ENCODE peak calls at places on chromosomes 11 and 22, in seven cellular contexts. X is lower lobe of right lung, M is neuronal stem cell, B is mesenchymal stem cell, J is Peyer's patch, G is neural progenitor cell, O is heart left ventricle. Q is an unnamed sample. For H3K4me1 and H3K36me3, the result is how much of the 10 kb centered on the place peaks cover.

GRCh38 chr11:110125632-110126031 is 32.4 kb downstream of the ZC3H12C start:
- DNase-seq in X (no peak), M (no peak), B (peak), J (no peak), G (no peak), O (no peak), Q (no peak)

GRCh38 chr11:697811-698311 is 2.2 kb downstream of the TMEM80 start:
- DNase-seq in X (no peak), M (no peak), B (peak), J (no peak), G (no peak), O (no peak), Q (no peak)

GRCh38 chr11:48019230-48019584 is 38.8 kb downstream of the PTPRJ start:
- DNase-seq in X (no peak), M (peak), B (no peak), J (no peak), G (peak), O (no peak), Q (no peak)

GRCh38 chr11:123180574-123180973 is 14.5 kb downstream of the CLMP start:
- DNase-seq in X (no peak), M (no peak), B (no peak), J (no peak), G (no peak), O (no peak), Q (no peak)

GRCh38 chr11:16897460-16898061 is 116.7 kb downstream of the PLEKHA7 start:
- DNase-seq in X (no peak), M (peak), B (no peak), J (no peak), G (peak), O (no peak), Q (no peak)

GRCh38 chr11:94888204-94888603 is 85.2 kb downstream of the CWC15 start:
- DNase-seq in X (no peak), M (no peak), B (no peak), J (no peak), G (no peak), O (no peak), Q (no peak)

GRCh38 chr22:27531782-27532530 is 269.6 kb downstream of the MN1 start:
- DNase-seq in X (no peak), M (no peak), B (peak), J (no peak), G (no peak), O (no peak), Q (no peak)

GRCh38 chr22:42993651-42994275 is 21.2 kb downstream of the PACSIN2 start:
- DNase-seq in X (no peak), M (no peak), B (peak), J (no peak), G (no peak), O (no peak), Q (no peak)

GRCh38 chr11:76629853-76630599 is 40.5 kb downstream of the LRRC32 start:
- DNase-seq in X (peak), M (no peak), B (no peak), J (no peak), G (no peak), O (peak), Q (no peak)

GRCh38 chr11:19861171-19861570 is 148.5 kb downstream of the NAV2 start:
- DNase-seq in X (no peak), M (no peak), B (no peak), J (no peak), G (no peak), O (no peak), Q (no peak)

DNA sequence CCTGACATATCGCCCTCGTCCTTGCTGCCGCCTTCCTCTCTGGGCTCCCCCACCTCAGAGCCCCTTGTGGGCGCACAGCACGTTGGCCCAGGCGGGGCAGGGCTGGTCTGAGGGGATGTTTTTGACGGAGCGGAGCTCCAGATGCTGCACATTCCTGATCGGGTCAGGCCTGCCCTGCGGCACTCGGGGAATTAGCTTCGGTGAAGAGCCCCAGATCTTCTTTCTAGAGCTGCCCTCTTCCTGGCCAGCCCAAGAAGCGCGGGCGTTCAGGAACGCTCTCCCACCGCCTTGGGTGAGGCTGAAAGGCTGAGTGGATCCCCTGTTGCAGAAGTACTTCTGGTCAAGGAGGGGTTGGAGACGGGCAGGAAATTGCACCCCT is 12.1 kb downstream of the YPEL4 start:
- DNase-seq in X (no peak), M (no peak), B (peak), J (no peak), G (peak), O (no peak), Q (no peak)
- H3K4me3 ChIP-seq in X (peak), M (peak), B (peak), J (peak), G (peak), O (peak), Q (peak)

DNA sequence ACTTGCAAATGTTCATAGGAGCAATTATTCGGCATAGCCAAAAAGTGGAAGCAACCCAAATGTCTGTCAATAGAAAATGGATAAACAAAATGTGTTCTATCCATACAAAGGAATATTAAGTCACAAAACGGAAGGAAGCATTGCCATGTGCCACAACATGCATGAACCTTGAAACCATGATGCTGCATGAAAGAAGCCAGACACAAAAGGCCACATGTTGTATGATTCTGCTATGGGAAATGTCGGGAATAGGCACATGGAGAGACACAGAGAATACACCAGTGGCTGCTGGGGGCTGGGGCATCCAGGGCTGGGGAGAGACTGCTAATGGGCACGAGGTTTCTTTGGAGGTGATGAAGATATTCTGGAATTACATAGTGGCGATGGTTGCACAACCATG is 6.1 kb upstream of the OSM start:
- DNase-seq in X (no peak), M (no peak), B (no peak), J (no peak), G (no peak), O (no peak), Q (no peak)
- H3K4me1 ChIP-seq in X (under half), M (under half), B (under half), J (under half), G (under half), O (under half), Q (under half)

GRCh38 chr22:19057999-19058491 is 64.2 kb downstream of the DGCR2 start:
- DNase-seq in X (peak), M (no peak), B (no peak), J (no peak), G (no peak), O (no peak), Q (no peak)

GRCh38 chr22:19060356-19061009 is 61.7 kb downstream of the DGCR2 start:
- DNase-seq in X (peak), M (no peak), B (peak), J (no peak), G (no peak), O (no peak), Q (no peak)

GRCh38 chr22:19061471-19062138 is 60.6 kb downstream of the DGCR2 start:
- DNase-seq in X (peak), M (no peak), B (no peak), J (no peak), G (no peak), O (no peak), Q (no peak)

GRCh38 chr22:19058713-19059451 is 63.3 kb downstream of the DGCR2 start:
- DNase-seq in X (peak), M (no peak), B (no peak), J (no peak), G (no peak), O (no peak), Q (no peak)

DNA sequence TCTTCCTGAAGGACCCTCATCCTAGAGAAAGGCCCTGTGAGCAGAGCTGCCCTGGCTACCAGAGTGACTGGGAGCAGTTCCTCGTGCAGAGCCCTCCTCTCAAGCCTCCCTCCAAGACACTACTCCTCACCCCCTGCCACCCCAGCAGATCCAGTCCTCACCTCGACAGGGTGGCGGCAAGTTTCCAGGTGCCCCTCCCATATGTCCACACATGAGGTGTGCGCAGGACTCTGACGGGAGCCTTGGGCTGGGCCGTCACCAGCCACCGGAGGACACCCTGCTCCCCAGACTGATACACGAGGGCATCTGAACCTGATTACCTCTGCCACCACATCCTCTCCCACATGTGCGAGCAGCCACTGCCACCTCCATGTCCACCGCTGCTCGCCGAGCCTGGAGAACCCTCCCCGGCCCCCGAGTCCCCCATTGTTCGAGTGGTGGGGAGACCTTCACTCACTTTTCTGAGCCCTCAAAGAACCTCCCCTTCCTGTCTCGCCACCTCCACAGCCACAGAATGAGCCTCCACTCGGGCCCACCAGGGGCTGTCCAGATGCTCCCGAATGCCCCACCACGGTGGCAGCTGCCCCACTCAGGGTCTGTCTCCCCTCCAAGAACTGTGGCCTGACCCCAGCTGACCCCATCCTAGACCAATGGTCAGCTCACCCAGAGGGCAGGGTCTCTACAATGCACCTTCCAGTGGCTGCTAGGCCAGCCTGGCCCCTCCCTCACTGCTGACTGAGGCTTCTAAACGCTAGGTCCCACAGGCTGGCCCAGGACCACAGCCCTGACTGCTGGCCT is 62.5 kb downstream of the DGCR2 start:
- DNase-seq in X (peak), M (no peak), B (no peak), J (no peak), G (no peak), O (no peak), Q (no peak)
- H3K36me3 ChIP-seq in X (half or more), M (half or more), B (half or more), J (under half), G (under half), O (half or more), Q (under half)

GRCh38 chr11:64165482-64165841 is 451 bp downstream of the MACROD1 start:
- DNase-seq in X (no peak), M (no peak), B (no peak), J (no peak), G (no peak), O (no peak), Q (peak)

GRCh38 chr11:64165842-64166635 is at the start of gene MACROD1:
- DNase-seq in X (peak), M (peak), B (peak), J (peak), G (peak), O (peak), Q (peak)

GRCh38 chr11:64163951-64164350 is 2.0 kb downstream of the MACROD1 start:
- DNase-seq in X (no peak), M (no peak), B (no peak), J (no peak), G (no peak), O (no peak), Q (no peak)

GRCh38 chr11:64161037-64161436 is 4.9 kb downstream of the MACROD1 start:
- DNase-seq in X (no peak), M (no peak), B (no peak), J (no peak), G (no peak), O (no peak), Q (no peak)

GRCh38 chr11:64164392-64165312 is 1.3 kb downstream of the MACROD1 start:
- DNase-seq in X (no peak), M (no peak), B (no peak), J (no peak), G (peak), O (peak), Q (no peak)
- H3K4me3 ChIP-seq in X (peak), M (peak), B (peak), J (peak), G (peak), O (peak), Q (peak)

GRCh38 chr11:120209750-120210650 is 832 bp upstream of the OAF start:
- DNase-seq in X (no peak), M (no peak), B (peak), J (no peak), G (peak), O (no peak), Q (no peak)
- H3K4me1 ChIP-seq in X (under half), M (under half), B (under half), J (under half), G (under half), O (under half), Q (under half)

GRCh38 chr22:35910013-35910860 is 118.4 kb downstream of the RBFOX2 start:
- DNase-seq in X (no peak), M (no peak), B (no peak), J (no peak), G (peak), O (no peak), Q (no peak)
- H3K36me3 ChIP-seq in X (under half), M (under half), B (under half), J (under half), G (under half), O (under half), Q (under half)

DNA sequence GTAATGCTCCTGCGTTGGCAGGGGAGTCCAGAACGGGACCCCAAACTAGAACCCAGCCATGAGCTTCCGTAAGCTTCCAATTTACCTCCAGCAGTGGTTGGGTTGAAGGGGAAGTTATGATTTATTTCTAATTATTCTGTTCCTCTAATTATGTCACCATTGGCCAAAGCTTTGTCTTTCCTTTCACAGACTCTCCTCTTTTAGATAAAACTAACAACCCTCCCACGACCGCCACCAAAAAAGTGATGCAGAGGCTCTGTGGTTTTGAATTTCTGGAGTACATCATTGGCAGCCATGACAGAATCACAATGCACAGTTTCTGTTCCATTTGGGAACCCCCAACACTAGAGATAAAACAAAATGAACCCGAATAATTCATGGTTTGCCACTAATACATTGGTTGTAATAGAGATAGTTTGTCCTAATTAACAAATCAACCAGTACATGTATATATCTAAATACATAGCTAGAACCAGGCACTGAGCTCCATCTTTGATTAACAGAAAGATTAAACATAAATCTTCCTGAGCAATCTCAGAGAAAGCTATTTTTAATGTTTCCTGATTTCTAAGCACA is 64.3 kb downstream of the ETS1 start:
- DNase-seq in X (no peak), M (no peak), B (peak), J (no peak), G (no peak), O (no peak), Q (no peak)
- H3K4me3 ChIP-seq in X (peak), M (peak), B (peak), J (peak), G (peak), O (peak), Q (peak)

GRCh38 chr11:133778161-133778560 is 67.2 kb downstream of the SPATA19 start:
- DNase-seq in X (no peak), M (no peak), B (no peak), J (no peak), G (no peak), O (no peak), Q (no peak)
- H3K4me1 ChIP-seq in X (under half), M (under half), B (under half), J (under half), G (under half), O (under half), Q (under half)

Q was measured in BE2C.